ENCODE peak calls at places on chromosomes 7 and 10, in seven cellular contexts. J is right lobe of liver, B is testis, R is spleen, T is upper lobe of left lung, D is breast epithelium, Q is H1. K is an unnamed sample. For H3K4me1, the result is how much of the 10 kb centered on the place peaks cover.

GRCh38 chr7:93016085-93016471 is 101.7 kb downstream of the SAMD9 start:
- DNase-seq in T (no peak), R (no peak), B (no peak), Q (no peak), J (no peak), D (no peak), K (no peak)

GRCh38 chr7:44184221-44184873 is 4.9 kb downstream of the GCK start:
- DNase-seq in J (no peak), D (no peak), T (no peak), R (no peak), B (peak), Q (peak), K (no peak)

GRCh38 chr7:101567231-101567630 is 61.9 kb downstream of the MYL10 start:
- DNase-seq in J (no peak), Q (no peak), D (no peak), T (peak), B (no peak), R (no peak), K (no peak)

GRCh38 chr7:100603697-100604077 is 1.5 kb downstream of the PCOLCE start:
- DNase-seq in B (no peak), T (no peak), D (no peak), Q (no peak), R (no peak), J (no peak), K (no peak)

GRCh38 chr7:136953386-136953785 is 84.9 kb downstream of the CHRM2 start:
- DNase-seq in R (no peak), J (no peak), T (no peak), D (no peak), Q (no peak), B (no peak), K (no peak)

GRCh38 chr7:17233643-17234397 is 64.6 kb upstream of the AHR start:
- DNase-seq in R (no peak), B (no peak), J (no peak), D (no peak), T (no peak), Q (no peak), K (no peak)

GRCh38 chr7:114082934-114083647 is 164.3 kb upstream of the PPP1R3A start:
- DNase-seq in T (no peak), B (peak), J (peak), Q (no peak), R (peak), D (no peak), K (peak)

GRCh38 chr10:127926455-127926854 is 19.6 kb downstream of the PTPRE start:
- DNase-seq in R (no peak), B (no peak), Q (no peak), D (no peak), J (no peak), T (peak), K (no peak)

GRCh38 chr10:79482721-79483120 is 29.6 kb upstream of the EIF5AL1 start:
- DNase-seq in J (no peak), Q (no peak), R (no peak), T (no peak), B (no peak), D (no peak), K (no peak)

GRCh38 chr7:127250312-127251047 is 2.3 kb downstream of the GRM8 start:
- DNase-seq in D (no peak), B (no peak), T (no peak), R (no peak), J (no peak), Q (no peak), K (no peak)

GRCh38 chr7:44216019-44216418 is 15.2 kb downstream of the YKT6 start:
- DNase-seq in D (peak), T (no peak), R (peak), Q (no peak), J (no peak), B (no peak), K (no peak)

GRCh38 chr7:16918288-16918895 is 36.6 kb upstream of the AGR3 start:
- DNase-seq in B (peak), D (no peak), T (no peak), J (no peak), R (no peak), Q (no peak), K (no peak)

GRCh38 chr7:103076767-103077166 is 1.8 kb downstream of the ARMC10 start:
- DNase-seq in R (no peak), J (peak), T (peak), B (peak), D (no peak), Q (no peak), K (no peak)

GRCh38 chr10:92149261-92149660 is 141.6 kb downstream of the CPEB3 start:
- DNase-seq in B (no peak), T (no peak), Q (no peak), R (no peak), J (no peak), D (no peak), K (no peak)

GRCh38 chr7:2566890-2567662 is 8.3 kb downstream of the IQCE start:
- DNase-seq in B (no peak), T (no peak), D (no peak), R (peak), Q (no peak), J (peak), K (no peak)

DNA sequence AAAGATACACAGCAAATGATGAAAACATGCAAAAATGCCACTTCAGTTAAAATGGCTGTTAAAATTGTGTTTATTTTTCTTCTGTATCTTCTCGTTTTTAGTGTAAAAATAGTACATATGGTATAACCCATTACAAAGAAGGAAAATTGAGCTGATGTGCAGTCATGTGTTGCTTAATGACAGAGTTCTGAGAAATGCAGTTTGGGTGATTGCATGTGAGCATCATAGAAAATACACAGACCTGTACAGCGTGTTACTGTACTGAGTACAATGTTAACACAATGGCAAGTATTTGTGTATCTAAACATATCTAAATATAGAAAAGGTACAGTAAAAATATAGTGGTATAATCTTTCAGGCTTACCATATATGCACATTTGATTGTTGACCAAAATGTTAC is 7.3 kb downstream of the DMTF1 start:
- DNase-seq in D (no peak), T (no peak), R (no peak), J (no peak), B (no peak), Q (no peak), K (no peak)
- H3K4me3 ChIP-seq in D (no peak), T (no peak), R (no peak), J (no peak), B (no peak), Q (no peak), K (no peak)

DNA sequence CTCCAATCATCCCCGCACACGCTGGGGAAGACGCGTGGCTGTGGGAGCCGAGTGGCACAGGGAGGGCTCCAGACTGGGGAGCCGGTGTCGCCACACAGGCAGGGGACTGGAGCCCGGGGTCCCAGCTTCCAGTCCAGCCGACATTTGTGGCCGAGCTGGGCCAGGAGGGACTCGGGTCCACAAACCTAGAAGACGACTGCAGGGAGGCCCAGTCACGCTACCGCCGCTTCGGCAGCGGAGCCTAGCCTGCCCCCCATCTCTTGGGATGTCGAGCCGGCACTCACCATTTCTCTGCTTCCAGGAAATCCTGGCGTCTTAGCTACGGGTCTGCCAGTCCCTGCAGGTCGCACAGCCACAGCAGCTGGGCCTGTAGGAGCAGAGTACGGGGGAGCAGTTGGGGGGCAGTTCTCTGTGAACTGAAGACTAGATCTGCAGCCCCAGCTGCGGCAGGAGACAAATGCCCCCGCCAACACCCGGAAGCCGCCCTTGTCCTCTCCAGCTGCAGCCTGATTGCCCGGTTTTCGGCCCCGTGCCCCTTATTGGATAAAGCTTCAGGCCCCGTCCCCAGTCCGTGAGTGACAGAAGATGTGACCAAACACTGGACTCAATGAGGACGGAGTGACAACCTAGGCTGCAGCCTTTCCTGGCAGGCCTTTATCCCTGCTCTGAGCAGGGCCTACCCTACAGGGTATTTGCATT is 270.7 kb downstream of the ZNF33B start:
- DNase-seq in Q (no peak), R (peak), T (peak), B (peak), J (peak), D (peak), K (peak)
- TF ChIP-seq POLR2A in Q (no peak), R (no peak), T (no peak), B (no peak), J (no peak), D (no peak), K (no peak)

GRCh38 chr10:29949411-29950011 is 109.9 kb downstream of the JCAD start:
- DNase-seq in B (no peak), Q (no peak), T (no peak), D (no peak), J (no peak), R (no peak), K (no peak)
- H3K4me1 ChIP-seq in B (under half), Q (under half), T (under half), D (under half), J (under half), R (under half), K (under half)

GRCh38 chr7:151897951-151898686 is 21.2 kb upstream of the PRKAG2 start:
- DNase-seq in J (no peak), Q (no peak), T (no peak), D (no peak), B (no peak), R (peak), K (no peak)

GRCh38 chr7:151896486-151896885 is 19.6 kb upstream of the PRKAG2 start:
- DNase-seq in B (no peak), Q (no peak), D (no peak), R (peak), J (no peak), T (no peak), K (no peak)

GRCh38 chr7:151895008-151895661 is 18.2 kb upstream of the PRKAG2 start:
- DNase-seq in J (no peak), D (no peak), B (no peak), T (no peak), R (peak), Q (no peak), K (no peak)

GRCh38 chr7:151895695-151896485 is 19.0 kb upstream of the PRKAG2 start:
- DNase-seq in Q (no peak), B (no peak), T (no peak), J (no peak), D (no peak), R (peak), K (no peak)

DNA sequence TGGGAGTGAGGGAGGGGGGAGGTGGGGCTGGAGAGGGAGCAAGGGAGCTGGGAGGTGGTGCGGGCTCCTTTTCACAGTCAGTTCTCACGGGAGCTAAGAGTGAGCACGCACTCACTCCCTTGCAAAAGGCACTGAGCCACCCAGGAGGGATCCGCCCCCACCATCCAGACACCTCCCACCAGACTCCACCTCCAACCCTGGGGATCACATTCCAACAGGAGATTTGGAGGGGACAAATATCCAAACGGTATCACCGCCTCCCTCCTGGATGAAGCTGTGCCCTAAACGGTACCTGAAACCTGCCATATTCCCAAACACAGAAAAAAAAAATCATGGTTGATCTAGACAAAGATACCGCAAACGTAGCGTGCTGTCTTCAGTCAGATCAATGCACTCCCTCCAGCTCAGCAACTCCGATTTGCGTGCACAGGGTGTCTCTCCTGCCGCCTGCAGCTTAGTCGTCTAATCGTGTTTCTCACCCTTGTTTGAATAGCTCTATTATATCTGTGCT is 20.3 kb upstream of the PRKAG2 start:
- DNase-seq in B (no peak), R (peak), J (peak), D (no peak), Q (no peak), T (no peak), K (no peak)
- H3K4me3 ChIP-seq in B (no peak), R (no peak), J (peak), D (peak), Q (peak), T (no peak), K (no peak)

DNA sequence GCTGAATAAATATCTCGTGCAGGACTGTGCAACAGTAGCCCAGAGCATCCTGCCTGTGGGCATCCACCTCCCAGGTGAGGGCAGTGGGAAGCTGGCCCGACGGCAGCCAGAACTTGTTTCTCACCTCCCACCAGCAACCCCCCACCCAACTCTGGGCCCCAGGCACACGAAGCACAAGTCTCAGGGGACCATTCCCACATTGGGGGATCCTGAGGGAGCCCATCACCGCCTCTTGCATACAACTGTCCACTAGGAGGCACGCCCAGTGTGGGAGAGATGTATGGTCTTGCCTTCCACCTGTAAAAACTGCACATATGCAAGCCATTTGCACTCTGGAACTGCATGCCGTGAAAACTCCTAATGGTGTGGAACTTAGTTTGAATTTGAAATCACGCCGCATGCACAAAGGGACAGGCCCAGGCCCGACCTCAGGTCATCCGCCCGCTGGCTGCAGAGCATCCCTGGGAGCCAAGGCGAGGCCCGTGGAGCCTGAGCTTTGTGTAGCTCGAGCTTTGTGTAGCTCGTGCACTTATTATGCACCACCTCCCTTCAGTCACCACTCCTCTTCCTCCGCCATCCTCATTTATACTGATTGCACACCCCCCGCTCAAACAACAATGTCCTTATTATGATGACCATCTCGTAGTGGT is 147.9 kb downstream of the ADCY1 start:
- DNase-seq in B (no peak), R (peak), D (no peak), T (no peak), Q (no peak), J (no peak), K (no peak)
- TF ChIP-seq POLR2A in B (no peak), R (no peak), D (no peak), T (no peak), Q (no peak), J (no peak), K (no peak)

GRCh38 chr10:119306964-119307363 is 99.6 kb downstream of the GRK5 start:
- DNase-seq in D (no peak), T (no peak), R (no peak), J (no peak), Q (no peak), B (no peak), K (no peak)

GRCh38 chr10:119308089-119308488 is 100.7 kb downstream of the GRK5 start:
- DNase-seq in B (no peak), R (no peak), D (no peak), T (no peak), Q (no peak), J (no peak), K (no peak)

GRCh38 chr10:119309423-119309770 is 102.0 kb downstream of the GRK5 start:
- DNase-seq in B (no peak), Q (no peak), R (no peak), J (no peak), T (no peak), D (no peak), K (no peak)

GRCh38 chr10:119310807-119311206 is 103.4 kb downstream of the GRK5 start:
- DNase-seq in T (no peak), R (peak), Q (no peak), J (no peak), D (no peak), B (no peak), K (no peak)

GRCh38 chr10:119308556-119309422 is 101.4 kb downstream of the GRK5 start:
- DNase-seq in Q (no peak), D (no peak), J (no peak), R (no peak), T (no peak), B (no peak), K (no peak)
- H3K4me1 ChIP-seq in Q (under half), D (under half), J (under half), R (half or more), T (under half), B (under half), K (under half)

K was measured in uterus.